ENCODE peak calls at places on chromosomes 13 and 19, in four cellular contexts. One of them, this sample, is unnamed.

GRCh38 chr19:3768015-3768747 is 3.8 kb downstream of the RAX2 start:
- DNase-seq in activated CD8-positive, alpha-beta memory T cell treated with anti-CD3 and anti-CD28 coated beads for 4 hours: no peak
- DNase-seq in cardiac muscle cell: no peak
- DNase-seq in HuH-7: no peak
- DNase-seq in this sample: no peak

GRCh38 chr13:112836940-112837339 is 132.1 kb upstream of the MCF2L start:
- DNase-seq in activated CD8-positive, alpha-beta memory T cell treated with anti-CD3 and anti-CD28 coated beads for 4 hours: no peak
- DNase-seq in cardiac muscle cell: no peak
- DNase-seq in HuH-7: no peak
- DNase-seq in this sample: no peak

GRCh38 chr19:11325544-11325943 is 13.9 kb downstream of the RAB3D start:
- DNase-seq in activated CD8-positive, alpha-beta memory T cell treated with anti-CD3 and anti-CD28 coated beads for 4 hours: no peak
- DNase-seq in cardiac muscle cell: no peak
- DNase-seq in HuH-7: no peak
- DNase-seq in this sample: no peak

GRCh38 chr19:44822177-44822576 is 13.3 kb downstream of the BCAM start:
- DNase-seq in activated CD8-positive, alpha-beta memory T cell treated with anti-CD3 and anti-CD28 coated beads for 4 hours: no peak
- DNase-seq in cardiac muscle cell: no peak
- DNase-seq in HuH-7: no peak
- DNase-seq in this sample: no peak

GRCh38 chr19:4061178-4061682 is 5.5 kb downstream of the ZBTB7A start:
- DNase-seq in activated CD8-positive, alpha-beta memory T cell treated with anti-CD3 and anti-CD28 coated beads for 4 hours: no peak
- DNase-seq in cardiac muscle cell: no peak
- DNase-seq in HuH-7: peak; percentile 71
- DNase-seq in this sample: no peak

GRCh38 chr19:16338470-16339360 is 14.1 kb downstream of the KLF2 start:
- DNase-seq in activated CD8-positive, alpha-beta memory T cell treated with anti-CD3 and anti-CD28 coated beads for 4 hours: no peak
- DNase-seq in cardiac muscle cell: no peak
- DNase-seq in HuH-7: no peak
- DNase-seq in this sample: peak; percentile 30

GRCh38 chr13:43815204-43815603 is 28.4 kb upstream of the ENOX1 start:
- DNase-seq in activated CD8-positive, alpha-beta memory T cell treated with anti-CD3 and anti-CD28 coated beads for 4 hours: no peak
- DNase-seq in cardiac muscle cell: peak; percentile 44
- DNase-seq in HuH-7: no peak
- DNase-seq in this sample: no peak

GRCh38 chr19:41530761-41531301 is 45.1 kb upstream of the CEACAM21 start:
- DNase-seq in activated CD8-positive, alpha-beta memory T cell treated with anti-CD3 and anti-CD28 coated beads for 4 hours: no peak
- DNase-seq in cardiac muscle cell: no peak
- DNase-seq in HuH-7: no peak
- DNase-seq in this sample: no peak

GRCh38 chr13:84668637-84669036 is 786.4 kb upstream of the SLITRK1 start:
- DNase-seq in activated CD8-positive, alpha-beta memory T cell treated with anti-CD3 and anti-CD28 coated beads for 4 hours: no peak
- DNase-seq in cardiac muscle cell: no peak
- DNase-seq in HuH-7: no peak
- DNase-seq in this sample: no peak

GRCh38 chr19:20661150-20661819 is at the start of gene ZNF626:
- DNase-seq in activated CD8-positive, alpha-beta memory T cell treated with anti-CD3 and anti-CD28 coated beads for 4 hours: peak; percentile 80
- DNase-seq in cardiac muscle cell: peak; percentile 99
- DNase-seq in HuH-7: peak; percentile 54
- DNase-seq in this sample: peak; percentile 93

GRCh38 chr13:103903790-103904189 is 837.6 kb upstream of the SLC10A2 start:
- DNase-seq in activated CD8-positive, alpha-beta memory T cell treated with anti-CD3 and anti-CD28 coated beads for 4 hours: no peak
- DNase-seq in cardiac muscle cell: no peak
- DNase-seq in HuH-7: no peak
- DNase-seq in this sample: no peak

GRCh38 chr13:22455036-22455435 is 725.7 kb upstream of the SGCG start:
- DNase-seq in activated CD8-positive, alpha-beta memory T cell treated with anti-CD3 and anti-CD28 coated beads for 4 hours: no peak
- DNase-seq in cardiac muscle cell: no peak
- DNase-seq in HuH-7: no peak
- DNase-seq in this sample: no peak

GRCh38 chr19:8145969-8146368 is 3.4 kb downstream of the FBN3 start:
- DNase-seq in activated CD8-positive, alpha-beta memory T cell treated with anti-CD3 and anti-CD28 coated beads for 4 hours: no peak
- DNase-seq in cardiac muscle cell: no peak
- DNase-seq in HuH-7: no peak
- DNase-seq in this sample: no peak

GRCh38 chr19:47713046-47714021 is at the start of gene EHD2:
- DNase-seq in activated CD8-positive, alpha-beta memory T cell treated with anti-CD3 and anti-CD28 coated beads for 4 hours: no peak
- DNase-seq in cardiac muscle cell: peak; percentile 36
- DNase-seq in HuH-7: peak; percentile 79
- DNase-seq in this sample: no peak

GRCh38 chr13:113890758-113891480 is 27.0 kb upstream of the GAS6 start:
- DNase-seq in activated CD8-positive, alpha-beta memory T cell treated with anti-CD3 and anti-CD28 coated beads for 4 hours: no peak
- DNase-seq in cardiac muscle cell: no peak
- DNase-seq in HuH-7: no peak
- DNase-seq in this sample: no peak

GRCh38 chr13:50162001-50162400 is 146.8 kb downstream of the KCNRG start:
- DNase-seq in activated CD8-positive, alpha-beta memory T cell treated with anti-CD3 and anti-CD28 coated beads for 4 hours: no peak
- DNase-seq in cardiac muscle cell: no peak
- DNase-seq in HuH-7: no peak
- DNase-seq in this sample: no peak

GRCh38 chr19:15253076-15253475 is 20.8 kb upstream of the EPHX3 start:
- DNase-seq in activated CD8-positive, alpha-beta memory T cell treated with anti-CD3 and anti-CD28 coated beads for 4 hours: no peak
- DNase-seq in cardiac muscle cell: no peak
- DNase-seq in HuH-7: no peak
- DNase-seq in this sample: no peak

GRCh38 chr13:23432589-23432988 is 913 bp downstream of the SACS start:
- DNase-seq in activated CD8-positive, alpha-beta memory T cell treated with anti-CD3 and anti-CD28 coated beads for 4 hours: no peak
- DNase-seq in cardiac muscle cell: no peak
- DNase-seq in HuH-7: no peak
- DNase-seq in this sample: no peak

GRCh38 chr13:113882266-113882627 is 18.4 kb upstream of the GAS6 start:
- DNase-seq in activated CD8-positive, alpha-beta memory T cell treated with anti-CD3 and anti-CD28 coated beads for 4 hours: no peak
- DNase-seq in cardiac muscle cell: no peak
- DNase-seq in HuH-7: no peak
- DNase-seq in this sample: peak; percentile 10

GRCh38 chr13:31427151-31427867 is 227.5 kb downstream of the B3GLCT start:
- DNase-seq in activated CD8-positive, alpha-beta memory T cell treated with anti-CD3 and anti-CD28 coated beads for 4 hours: no peak
- DNase-seq in cardiac muscle cell: no peak
- DNase-seq in HuH-7: no peak
- DNase-seq in this sample: no peak

GRCh38 chr13:113211774-113212173 is 2.4 kb downstream of the CUL4A start:
- DNase-seq in activated CD8-positive, alpha-beta memory T cell treated with anti-CD3 and anti-CD28 coated beads for 4 hours: no peak
- DNase-seq in cardiac muscle cell: no peak
- DNase-seq in HuH-7: no peak
- DNase-seq in this sample: no peak

GRCh38 chr13:94169783-94170513 is 309.5 kb downstream of the DCT start:
- DNase-seq in activated CD8-positive, alpha-beta memory T cell treated with anti-CD3 and anti-CD28 coated beads for 4 hours: no peak
- DNase-seq in cardiac muscle cell: no peak
- DNase-seq in HuH-7: no peak
- DNase-seq in this sample: no peak